ENCODE peak calls at places on chromosome 15, in six cellular contexts. One of them, this sample, is unnamed.

GRCh38 chr15:53511175-53511574 is 248.3 kb downstream of the WDR72 start:
- DNase-seq in mesendoderm: no peak
- DNase-seq in fibroblast of lung: no peak
- DNase-seq in astrocyte: no peak
- DNase-seq in CD8-positive, alpha-beta memory T cell: no peak
- DNase-seq in adrenal gland: no peak
- DNase-seq in this sample: no peak

GRCh38 chr15:40238927-40239591 is at the start of gene PAK6:
- DNase-seq in mesendoderm: peak; percentile 92
- DNase-seq in fibroblast of lung: no peak
- DNase-seq in astrocyte: peak; percentile 30
- DNase-seq in CD8-positive, alpha-beta memory T cell: no peak
- DNase-seq in adrenal gland: peak; percentile 71
- DNase-seq in this sample: peak; percentile 69

GRCh38 chr15:32786906-32787305 is 69.1 kb downstream of the GREM1 start:
- DNase-seq in mesendoderm: peak; percentile 67
- DNase-seq in fibroblast of lung: no peak
- DNase-seq in astrocyte: no peak
- DNase-seq in CD8-positive, alpha-beta memory T cell: no peak
- DNase-seq in adrenal gland: no peak
- DNase-seq in this sample: no peak

GRCh38 chr15:31392761-31393401 is 66.2 kb downstream of the KLF13 start:
- DNase-seq in mesendoderm: peak; percentile 36
- DNase-seq in fibroblast of lung: no peak
- DNase-seq in astrocyte: no peak
- DNase-seq in CD8-positive, alpha-beta memory T cell: no peak
- DNase-seq in adrenal gland: no peak
- DNase-seq in this sample: peak; percentile 60

GRCh38 chr15:48395532-48396011 is 64.3 kb downstream of the DUT start:
- DNase-seq in mesendoderm: no peak
- DNase-seq in fibroblast of lung: peak; percentile 71
- DNase-seq in astrocyte: peak; percentile 94
- DNase-seq in CD8-positive, alpha-beta memory T cell: no peak
- DNase-seq in adrenal gland: no peak
- DNase-seq in this sample: peak; percentile 15

GRCh38 chr15:82307714-82308081 is 41.6 kb downstream of the GOLGA6L10 start:
- DNase-seq in mesendoderm: no peak
- DNase-seq in fibroblast of lung: no peak
- DNase-seq in astrocyte: no peak
- DNase-seq in CD8-positive, alpha-beta memory T cell: no peak
- DNase-seq in adrenal gland: no peak
- DNase-seq in this sample: no peak

GRCh38 chr15:93929375-93930094 is 301.8 kb upstream of the MCTP2 start:
- DNase-seq in mesendoderm: peak; percentile 64
- DNase-seq in fibroblast of lung: peak; percentile 15
- DNase-seq in astrocyte: peak; percentile 98
- DNase-seq in CD8-positive, alpha-beta memory T cell: no peak
- DNase-seq in adrenal gland: peak; percentile 57
- DNase-seq in this sample: peak; percentile 20

GRCh38 chr15:28914483-28915023 is 28.8 kb downstream of the APBA2 start:
- DNase-seq in mesendoderm: no peak
- DNase-seq in fibroblast of lung: no peak
- DNase-seq in astrocyte: no peak
- DNase-seq in CD8-positive, alpha-beta memory T cell: no peak
- DNase-seq in adrenal gland: no peak
- DNase-seq in this sample: peak; percentile 35

GRCh38 chr15:48421362-48421761 is 90.1 kb downstream of the DUT start:
- DNase-seq in mesendoderm: peak; percentile 38
- DNase-seq in fibroblast of lung: no peak
- DNase-seq in astrocyte: no peak
- DNase-seq in CD8-positive, alpha-beta memory T cell: no peak
- DNase-seq in adrenal gland: no peak
- DNase-seq in this sample: no peak

GRCh38 chr15:52636459-52636858 is 42.7 kb downstream of the ATOSA start:
- DNase-seq in mesendoderm: no peak
- DNase-seq in fibroblast of lung: peak; percentile 53
- DNase-seq in astrocyte: peak; percentile 48
- DNase-seq in CD8-positive, alpha-beta memory T cell: no peak
- DNase-seq in adrenal gland: no peak
- DNase-seq in this sample: no peak

GRCh38 chr15:93209690-93210425 is 120.8 kb upstream of the RGMA start:
- DNase-seq in mesendoderm: peak; percentile 69
- DNase-seq in fibroblast of lung: no peak
- DNase-seq in astrocyte: peak; percentile 0
- DNase-seq in CD8-positive, alpha-beta memory T cell: no peak
- DNase-seq in adrenal gland: no peak
- DNase-seq in this sample: no peak

GRCh38 chr15:45773149-45773548 is 138.3 kb downstream of the SQOR start:
- DNase-seq in mesendoderm: no peak
- DNase-seq in fibroblast of lung: peak; percentile 3
- DNase-seq in astrocyte: no peak
- DNase-seq in CD8-positive, alpha-beta memory T cell: no peak
- DNase-seq in adrenal gland: no peak
- DNase-seq in this sample: no peak

GRCh38 chr15:74548236-74548635 is 7.2 kb downstream of the ARID3B start:
- DNase-seq in mesendoderm: no peak
- DNase-seq in fibroblast of lung: no peak
- DNase-seq in astrocyte: no peak
- DNase-seq in CD8-positive, alpha-beta memory T cell: no peak
- DNase-seq in adrenal gland: no peak
- DNase-seq in this sample: no peak

GRCh38 chr15:37206690-37207089 is 106.3 kb upstream of the MEIS2 start:
- DNase-seq in mesendoderm: no peak
- DNase-seq in fibroblast of lung: no peak
- DNase-seq in astrocyte: no peak
- DNase-seq in CD8-positive, alpha-beta memory T cell: no peak
- DNase-seq in adrenal gland: no peak
- DNase-seq in this sample: no peak

GRCh38 chr15:54792526-54792925 is 404.2 kb downstream of the RSL24D1 start:
- DNase-seq in mesendoderm: peak; percentile 39
- DNase-seq in fibroblast of lung: no peak
- DNase-seq in astrocyte: no peak
- DNase-seq in CD8-positive, alpha-beta memory T cell: no peak
- DNase-seq in adrenal gland: no peak
- DNase-seq in this sample: no peak

GRCh38 chr15:29740692-29741311 is 81.5 kb downstream of the TJP1 start:
- DNase-seq in mesendoderm: peak; percentile 42
- DNase-seq in fibroblast of lung: no peak
- DNase-seq in astrocyte: no peak
- DNase-seq in CD8-positive, alpha-beta memory T cell: no peak
- DNase-seq in adrenal gland: no peak
- DNase-seq in this sample: no peak

GRCh38 chr15:22257047-22257667 is 176.8 kb downstream of the OR4M2 start:
- DNase-seq in mesendoderm: no peak
- DNase-seq in fibroblast of lung: no peak
- DNase-seq in astrocyte: no peak
- DNase-seq in CD8-positive, alpha-beta memory T cell: no peak
- DNase-seq in adrenal gland: no peak
- DNase-seq in this sample: no peak
- H3K4me3 ChIP-seq in mesendoderm: no peak overlapping the region
- H3K4me3 ChIP-seq in fibroblast of lung: no peak overlapping the region
- H3K4me3 ChIP-seq in astrocyte: no peak overlapping the region
- H3K4me3 ChIP-seq in CD8-positive, alpha-beta memory T cell: no peak overlapping the region
- H3K4me3 ChIP-seq in adrenal gland: no peak overlapping the region
- H3K4me3 ChIP-seq in this sample: no peak overlapping the region

GRCh38 chr15:65072027-65072426 is 4.2 kb upstream of the RASL12 start:
- DNase-seq in mesendoderm: no peak
- DNase-seq in fibroblast of lung: no peak
- DNase-seq in astrocyte: no peak
- DNase-seq in CD8-positive, alpha-beta memory T cell: no peak
- DNase-seq in adrenal gland: peak; percentile 59
- DNase-seq in this sample: no peak

GRCh38 chr15:65069779-65070546 is 2.2 kb upstream of the RASL12 start:
- DNase-seq in mesendoderm: no peak
- DNase-seq in fibroblast of lung: no peak
- DNase-seq in astrocyte: no peak
- DNase-seq in CD8-positive, alpha-beta memory T cell: no peak
- DNase-seq in adrenal gland: no peak
- DNase-seq in this sample: no peak

GRCh38 chr15:65069179-65069578 is 1.4 kb upstream of the RASL12 start:
- DNase-seq in mesendoderm: no peak
- DNase-seq in fibroblast of lung: peak; percentile 100
- DNase-seq in astrocyte: peak; percentile 94
- DNase-seq in CD8-positive, alpha-beta memory T cell: no peak
- DNase-seq in adrenal gland: peak; percentile 47
- DNase-seq in this sample: no peak

GRCh38 chr15:65071381-65071811 is 3.6 kb upstream of the RASL12 start:
- DNase-seq in mesendoderm: no peak
- DNase-seq in fibroblast of lung: no peak
- DNase-seq in astrocyte: no peak
- DNase-seq in CD8-positive, alpha-beta memory T cell: no peak
- DNase-seq in adrenal gland: no peak
- DNase-seq in this sample: no peak

GRCh38 chr15:65072617-65073016 is 3.9 kb upstream of the KBTBD13 start:
- DNase-seq in mesendoderm: no peak
- DNase-seq in fibroblast of lung: no peak
- DNase-seq in astrocyte: no peak
- DNase-seq in CD8-positive, alpha-beta memory T cell: no peak
- DNase-seq in adrenal gland: no peak
- DNase-seq in this sample: no peak
- H3K4me1 ChIP-seq in mesendoderm: peaks cover 5% of the 10 kb centered on the region
- H3K4me1 ChIP-seq in fibroblast of lung: peaks cover 36% of the 10 kb centered on the region
- H3K4me1 ChIP-seq in astrocyte: peaks cover 28% of the 10 kb centered on the region
- H3K4me1 ChIP-seq in CD8-positive, alpha-beta memory T cell: no peaks in the 10 kb centered on the region
- H3K4me1 ChIP-seq in adrenal gland: peaks cover 14% of the 10 kb centered on the region
- H3K4me1 ChIP-seq in this sample: peaks cover 6% of the 10 kb centered on the region

DNA sequence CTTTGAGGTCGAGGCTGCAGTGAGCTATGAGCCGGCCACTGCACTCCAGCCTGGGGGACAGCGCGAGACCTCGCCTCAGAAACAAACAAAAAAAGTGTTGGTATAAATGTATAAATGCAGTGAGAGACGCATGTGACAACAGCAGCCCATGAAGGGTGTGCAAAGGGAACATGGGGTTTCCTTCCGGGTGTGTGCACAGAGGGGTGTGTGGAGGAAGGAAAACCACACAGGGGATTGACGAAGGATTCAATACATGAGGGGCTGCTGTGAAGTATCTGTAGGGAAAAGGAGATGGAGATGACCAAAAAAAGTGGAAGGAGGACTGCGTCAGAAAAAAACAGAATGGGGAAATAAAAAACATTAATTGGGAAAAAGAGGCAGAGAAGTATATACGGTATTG is 1.1 kb downstream of the MTFMT start:
- DNase-seq in mesendoderm: no peak
- DNase-seq in fibroblast of lung: no peak
- DNase-seq in astrocyte: no peak
- DNase-seq in CD8-positive, alpha-beta memory T cell: no peak
- DNase-seq in adrenal gland: no peak
- DNase-seq in this sample: no peak
- H3K4me3 ChIP-seq in mesendoderm: no peak overlapping the region
- H3K4me3 ChIP-seq in fibroblast of lung: peak overlapping the region; percentile 89
- H3K4me3 ChIP-seq in astrocyte: peak overlapping the region; percentile 88
- H3K4me3 ChIP-seq in CD8-positive, alpha-beta memory T cell: peak overlapping the region; percentile 88
- H3K4me3 ChIP-seq in adrenal gland: peak overlapping the region; percentile 14
- H3K4me3 ChIP-seq in this sample: no peak overlapping the region

GRCh38 chr15:89110060-89110459 is 21.8 kb downstream of the ABHD2 start:
- DNase-seq in mesendoderm: no peak
- DNase-seq in fibroblast of lung: no peak
- DNase-seq in astrocyte: no peak
- DNase-seq in CD8-positive, alpha-beta memory T cell: no peak
- DNase-seq in adrenal gland: no peak
- DNase-seq in this sample: peak; percentile 2

GRCh38 chr15:89108865-89109660 is 20.8 kb downstream of the ABHD2 start:
- DNase-seq in mesendoderm: peak; percentile 53
- DNase-seq in fibroblast of lung: no peak
- DNase-seq in astrocyte: no peak
- DNase-seq in CD8-positive, alpha-beta memory T cell: no peak
- DNase-seq in adrenal gland: no peak
- DNase-seq in this sample: no peak

GRCh38 chr15:89105147-89105546 is 16.9 kb downstream of the ABHD2 start:
- DNase-seq in mesendoderm: no peak
- DNase-seq in fibroblast of lung: peak; percentile 96
- DNase-seq in astrocyte: peak; percentile 98
- DNase-seq in CD8-positive, alpha-beta memory T cell: no peak
- DNase-seq in adrenal gland: no peak
- DNase-seq in this sample: no peak

GRCh38 chr15:89106200-89106599 is 17.9 kb downstream of the ABHD2 start:
- DNase-seq in mesendoderm: no peak
- DNase-seq in fibroblast of lung: no peak
- DNase-seq in astrocyte: no peak
- DNase-seq in CD8-positive, alpha-beta memory T cell: no peak
- DNase-seq in adrenal gland: no peak
- DNase-seq in this sample: no peak

DNA sequence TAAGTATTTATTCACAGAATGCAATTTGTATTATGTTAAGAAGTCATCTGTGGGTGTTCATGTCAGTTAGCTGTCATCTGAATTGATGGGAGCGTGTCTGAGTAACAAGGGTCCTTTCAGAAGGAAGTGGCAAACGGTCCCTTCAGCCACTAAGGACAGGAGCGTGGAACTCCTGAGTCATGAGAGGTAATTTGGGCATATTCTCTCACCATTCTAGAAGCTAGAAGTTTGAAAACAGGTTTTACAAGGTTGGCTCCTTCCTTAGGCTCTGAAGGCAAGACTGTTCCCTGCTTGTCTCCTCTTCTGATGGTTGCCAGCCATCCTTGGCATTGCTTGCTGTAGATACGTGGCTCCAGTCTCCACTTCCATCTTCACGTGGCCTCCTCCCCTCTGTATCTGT is 19.7 kb downstream of the ABHD2 start:
- DNase-seq in mesendoderm: no peak
- DNase-seq in fibroblast of lung: no peak
- DNase-seq in astrocyte: no peak
- DNase-seq in CD8-positive, alpha-beta memory T cell: no peak
- DNase-seq in adrenal gland: no peak
- DNase-seq in this sample: no peak
- H3K4me1 ChIP-seq in mesendoderm: peaks cover 5% of the 10 kb centered on the region
- H3K4me1 ChIP-seq in fibroblast of lung: peaks cover 28% of the 10 kb centered on the region
- H3K4me1 ChIP-seq in astrocyte: peaks cover 29% of the 10 kb centered on the region
- H3K4me1 ChIP-seq in CD8-positive, alpha-beta memory T cell: peaks cover 7% of the 10 kb centered on the region
- H3K4me1 ChIP-seq in adrenal gland: peaks cover 77% of the 10 kb centered on the region
- H3K4me1 ChIP-seq in this sample: peaks cover 73% of the 10 kb centered on the region